ENCODE peak calls at places on chromosomes 3 and 15, in nine cellular contexts. Z is HL-60, I is trophoblast cell, U is pancreas, W is K562, Q is cardiac muscle cell, D is left lung, O is heart right ventricle, C is OCI-LY7. H is an unnamed sample.

GRCh38 chr15:77069521-77070121 is 1.3 kb downstream of the TSPAN3 start:
- DNase-seq in Z (no peak), I (no peak), U (peak), W (peak), Q (peak), D (peak), O (no peak), C (no peak), H (no peak)

GRCh38 chr3:171658801-171659200 is 151.5 kb downstream of the PLD1 start:
- DNase-seq in Z (no peak), I (peak), U (no peak), W (no peak), Q (no peak), D (no peak), O (no peak), C (no peak), H (no peak)

GRCh38 chr3:157351981-157352380 is 84.7 kb upstream of the PTX3 start:
- DNase-seq in Z (no peak), I (no peak), U (no peak), W (no peak), Q (no peak), D (no peak), O (no peak), C (no peak), H (no peak)

GRCh38 chr3:71726106-71726505 is 904 bp upstream of the EIF4E3 start:
- DNase-seq in Z (peak), I (peak), U (no peak), W (no peak), Q (no peak), D (no peak), O (no peak), C (no peak), H (peak)

GRCh38 chr3:146464783-146465182 is 4.6 kb downstream of the PLSCR2 start:
- DNase-seq in Z (no peak), I (no peak), U (no peak), W (no peak), Q (no peak), D (no peak), O (no peak), C (no peak), H (no peak)

GRCh38 chr3:106229495-106230278 is 360.9 kb upstream of the CBLB start:
- DNase-seq in Z (peak), I (peak), U (no peak), W (no peak), Q (no peak), D (no peak), O (no peak), C (no peak), H (no peak)

GRCh38 chr3:188180114-188180513 is 26.2 kb downstream of the LPP start:
- DNase-seq in Z (no peak), I (no peak), U (no peak), W (no peak), Q (no peak), D (no peak), O (no peak), C (no peak), H (no peak)

GRCh38 chr3:129323651-129324294 is 45.1 kb downstream of the HMCES start:
- DNase-seq in Z (no peak), I (peak), U (no peak), W (peak), Q (no peak), D (no peak), O (no peak), C (peak), H (no peak)

GRCh38 chr3:42755681-42756578 is 17.1 kb downstream of the CCDC13 start:
- DNase-seq in Z (peak), I (no peak), U (no peak), W (peak), Q (peak), D (peak), O (no peak), C (peak), H (peak)

GRCh38 chr15:58078591-58078990 is 13.1 kb upstream of the ALDH1A2 start:
- DNase-seq in Z (no peak), I (peak), U (no peak), W (no peak), Q (no peak), D (no peak), O (no peak), C (no peak), H (no peak)

GRCh38 chr3:123289336-123290106 is 87.8 kb downstream of the SEC22A start:
- DNase-seq in Z (no peak), I (no peak), U (no peak), W (no peak), Q (no peak), D (no peak), O (no peak), C (no peak), H (no peak)

GRCh38 chr3:195195321-195196209 is 75.4 kb downstream of the XXYLT1 start:
- DNase-seq in Z (no peak), I (no peak), U (peak), W (no peak), Q (no peak), D (no peak), O (no peak), C (no peak), H (no peak)

GRCh38 chr3:72595927-72596610 is 252.2 kb downstream of the SHQ1 start:
- DNase-seq in Z (no peak), I (no peak), U (no peak), W (no peak), Q (no peak), D (no peak), O (no peak), C (no peak), H (no peak)

GRCh38 chr3:99714146-99714545 is 75.8 kb downstream of the COL8A1 start:
- DNase-seq in Z (no peak), I (no peak), U (no peak), W (no peak), Q (no peak), D (no peak), O (no peak), C (no peak), H (no peak)

GRCh38 chr15:91689377-91689776 is 164.1 kb upstream of the SLCO3A1 start:
- DNase-seq in Z (no peak), I (no peak), U (no peak), W (no peak), Q (no peak), D (no peak), O (no peak), C (no peak), H (no peak)

GRCh38 chr3:46982581-46982980 is 3.1 kb downstream of the NBEAL2 start:
- DNase-seq in Z (no peak), I (no peak), U (no peak), W (no peak), Q (no peak), D (no peak), O (no peak), C (no peak), H (no peak)

GRCh38 chr3:41265823-41266273 is 66.5 kb downstream of the CTNNB1 start:
- DNase-seq in Z (no peak), I (no peak), U (no peak), W (no peak), Q (peak), D (no peak), O (no peak), C (no peak), H (no peak)

GRCh38 chr3:184236033-184236410 is 6.6 kb downstream of the VWA5B2 start:
- DNase-seq in Z (no peak), I (no peak), U (no peak), W (no peak), Q (no peak), D (no peak), O (no peak), C (no peak), H (no peak)

GRCh38 chr3:74348421-74348820 is 266.0 kb downstream of the CNTN3 start:
- DNase-seq in Z (no peak), I (no peak), U (no peak), W (no peak), Q (no peak), D (no peak), O (no peak), C (no peak), H (no peak)

GRCh38 chr3:141303481-141304223 is 64.7 kb upstream of the ZBTB38 start:
- DNase-seq in Z (peak), I (peak), U (peak), W (peak), Q (peak), D (no peak), O (peak), C (peak), H (peak)

GRCh38 chr3:150177673-150178378 is 207.1 kb upstream of the PFN2 start:
- DNase-seq in Z (no peak), I (no peak), U (no peak), W (no peak), Q (no peak), D (no peak), O (no peak), C (no peak), H (no peak)

GRCh38 chr3:107956991-107957467 is 133.8 kb downstream of the CD47 start:
- DNase-seq in Z (no peak), I (no peak), U (peak), W (no peak), Q (no peak), D (peak), O (peak), C (no peak), H (no peak)

DNA sequence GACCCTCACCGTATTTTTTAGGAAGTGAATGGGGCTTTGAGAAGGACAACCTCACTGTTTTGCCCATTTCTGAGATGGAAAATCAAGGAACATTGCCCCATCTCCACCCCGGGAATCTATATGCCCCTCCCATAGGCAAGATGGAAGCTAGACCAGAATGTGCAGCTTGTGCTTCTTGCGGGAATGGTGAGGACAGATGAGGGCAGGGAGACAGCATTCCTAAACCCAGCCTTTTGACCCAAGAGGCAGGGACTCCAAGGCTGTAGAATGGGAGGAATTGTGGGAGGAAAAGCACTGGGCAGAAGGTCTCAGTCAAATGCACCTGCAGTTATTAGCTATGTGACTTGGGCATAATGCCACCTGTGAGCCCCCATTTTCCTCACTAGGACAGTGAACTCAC is 66.9 kb downstream of the SMAD3 start:
- DNase-seq in Z (no peak), I (peak), U (no peak), W (no peak), Q (no peak), D (no peak), O (no peak), C (no peak), H (no peak)
- H3K27ac ChIP-seq in Z (no peak), I (no peak), U (no peak), W (no peak), Q (peak), D (no peak), O (peak), C (no peak), H (peak)

GRCh38 chr15:90394074-90394473 is 6.0 kb downstream of the IQGAP1 start:
- DNase-seq in Z (no peak), I (no peak), U (no peak), W (no peak), Q (no peak), D (no peak), O (no peak), C (no peak), H (no peak)

GRCh38 chr15:90396321-90396720 is 8.3 kb downstream of the IQGAP1 start:
- DNase-seq in Z (no peak), I (no peak), U (no peak), W (no peak), Q (no peak), D (no peak), O (no peak), C (no peak), H (no peak)

GRCh38 chr15:90400005-90400758 is 12.1 kb downstream of the IQGAP1 start:
- DNase-seq in Z (peak), I (no peak), U (no peak), W (no peak), Q (no peak), D (no peak), O (no peak), C (no peak), H (no peak)

GRCh38 chr15:90393040-90393439 is 5.0 kb downstream of the IQGAP1 start:
- DNase-seq in Z (no peak), I (no peak), U (no peak), W (no peak), Q (no peak), D (no peak), O (no peak), C (no peak), H (no peak)

GRCh38 chr15:90394702-90395442 is 6.8 kb downstream of the IQGAP1 start:
- DNase-seq in Z (no peak), I (peak), U (no peak), W (no peak), Q (no peak), D (no peak), O (no peak), C (no peak), H (no peak)
- H3K4me3 ChIP-seq in Z (no peak), I (no peak), U (no peak), W (no peak), Q (no peak), D (no peak), O (no peak), C (no peak), H (no peak)

DNA sequence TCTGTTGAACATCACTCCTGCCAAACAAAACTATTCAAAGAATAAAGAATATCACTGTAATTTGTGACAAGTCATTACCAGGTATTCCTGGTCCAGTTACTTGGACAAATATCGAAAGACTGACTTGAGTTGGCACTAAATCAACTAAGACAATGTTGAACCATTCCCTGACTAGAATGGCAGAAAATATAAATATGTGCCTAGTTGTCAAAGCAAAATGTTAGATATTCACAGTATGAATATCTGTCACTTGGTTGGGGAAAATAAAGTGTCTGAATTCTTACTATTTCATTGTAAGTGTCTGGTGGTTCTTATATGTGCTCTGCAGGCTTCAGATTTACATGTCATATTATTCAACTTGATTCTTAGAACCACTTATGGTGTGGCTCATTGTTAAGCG is 470.2 kb downstream of the NAALADL2 start:
- DNase-seq in Z (no peak), I (no peak), U (no peak), W (no peak), Q (no peak), D (no peak), O (no peak), C (no peak), H (no peak)
- H3K27ac ChIP-seq in Z (no peak), I (no peak), U (no peak), W (no peak), Q (no peak), D (no peak), O (no peak), C (no peak), H (no peak)

GRCh38 chr3:143974181-143974876 is 2.7 kb downstream of the DIPK2A start:
- DNase-seq in Z (no peak), I (no peak), U (no peak), W (peak), Q (no peak), D (no peak), O (no peak), C (no peak), H (no peak)

GRCh38 chr3:143975549-143976152 is 4.0 kb downstream of the DIPK2A start:
- DNase-seq in Z (peak), I (peak), U (no peak), W (peak), Q (peak), D (no peak), O (peak), C (peak), H (peak)

GRCh38 chr3:143972495-143973351 is 1.1 kb downstream of the DIPK2A start:
- DNase-seq in Z (peak), I (peak), U (peak), W (peak), Q (peak), D (peak), O (peak), C (peak), H (peak)

GRCh38 chr3:143973352-143974021 is 1.9 kb downstream of the DIPK2A start:
- DNase-seq in Z (no peak), I (no peak), U (peak), W (peak), Q (peak), D (no peak), O (peak), C (no peak), H (no peak)

GRCh38 chr3:143974877-143975238 is 3.2 kb downstream of the DIPK2A start:
- DNase-seq in Z (no peak), I (no peak), U (no peak), W (peak), Q (no peak), D (no peak), O (no peak), C (no peak), H (no peak)
- H3K4me3 ChIP-seq in Z (peak), I (no peak), U (no peak), W (peak), Q (peak), D (peak), O (no peak), C (peak), H (no peak)

GRCh38 chr3:9403463-9403862 is 6.0 kb downstream of the SETD5 start:
- DNase-seq in Z (no peak), I (no peak), U (no peak), W (peak), Q (no peak), D (no peak), O (no peak), C (no peak), H (no peak)
- H3K27ac ChIP-seq in Z (no peak), I (no peak), U (peak), W (peak), Q (peak), D (no peak), O (no peak), C (no peak), H (no peak)

GRCh38 chr15:89577776-89578115 is 2.5 kb downstream of the TICRR start:
- DNase-seq in Z (no peak), I (no peak), U (no peak), W (no peak), Q (no peak), D (no peak), O (no peak), C (no peak), H (no peak)
- H3K4me3 ChIP-seq in Z (peak), I (no peak), U (no peak), W (peak), Q (no peak), D (no peak), O (no peak), C (peak), H (no peak)

GRCh38 chr3:174441588-174442316 is 417.4 kb upstream of the NAALADL2 start:
- DNase-seq in Z (no peak), I (peak), U (no peak), W (no peak), Q (no peak), D (no peak), O (no peak), C (no peak), H (no peak)
- H3K27ac ChIP-seq in Z (peak), I (peak), U (peak), W (peak), Q (peak), D (peak), O (peak), C (peak), H (no peak)

H was measured in CD4-positive, alpha-beta memory T cell.